ENCODE peak calls at places on chromosomes 11 and 22, in four cellular contexts. One of them, this sample, is unnamed.
A peak's percentile ranks its signal among the peaks of the same experiment; 100 is the strongest.

GRCh38 chr11:17353228-17354021 is 1.8 kb downstream of the NCR3LG1 start:
- DNase-seq in tibial nerve: no peak
- DNase-seq in suprapubic skin: peak; percentile 85
- DNase-seq in adrenal gland: peak; percentile 70
- DNase-seq in this sample: peak; percentile 43

GRCh38 chr11:69004411-69005182 is 8.4 kb downstream of the MRGPRF start:
- DNase-seq in tibial nerve: peak; percentile 7
- DNase-seq in suprapubic skin: peak; percentile 67
- DNase-seq in adrenal gland: no peak
- DNase-seq in this sample: peak; percentile 77

GRCh38 chr11:32402836-32403235 is 32.5 kb downstream of the WT1 start:
- DNase-seq in tibial nerve: no peak
- DNase-seq in suprapubic skin: no peak
- DNase-seq in adrenal gland: no peak
- DNase-seq in this sample: no peak

GRCh38 chr11:36628765-36629199 is 30.7 kb upstream of the RAG2 start:
- DNase-seq in tibial nerve: no peak
- DNase-seq in suprapubic skin: no peak
- DNase-seq in adrenal gland: no peak
- DNase-seq in this sample: no peak

GRCh38 chr11:68946416-68947090 is 34.2 kb downstream of the MRGPRD start:
- DNase-seq in tibial nerve: no peak
- DNase-seq in suprapubic skin: no peak
- DNase-seq in adrenal gland: no peak
- DNase-seq in this sample: no peak

GRCh38 chr22:43466710-43467109 is 54.9 kb downstream of the MPPED1 start:
- DNase-seq in tibial nerve: no peak
- DNase-seq in suprapubic skin: no peak
- DNase-seq in adrenal gland: no peak
- DNase-seq in this sample: no peak

GRCh38 chr11:63667993-63668392 is 3.2 kb downstream of the ATL3 start:
- DNase-seq in tibial nerve: no peak
- DNase-seq in suprapubic skin: no peak
- DNase-seq in adrenal gland: no peak
- DNase-seq in this sample: no peak

GRCh38 chr11:3121931-3122774 is 43.0 kb downstream of the OSBPL5 start:
- DNase-seq in tibial nerve: no peak
- DNase-seq in suprapubic skin: peak; percentile 78
- DNase-seq in adrenal gland: no peak
- DNase-seq in this sample: no peak

GRCh38 chr22:38346506-38346905 is 29.3 kb upstream of the CSNK1E start:
- DNase-seq in tibial nerve: no peak
- DNase-seq in suprapubic skin: peak; percentile 75
- DNase-seq in adrenal gland: peak; percentile 9
- DNase-seq in this sample: no peak

GRCh38 chr11:60170566-60170965 is 12.3 kb downstream of the MS4A6A start:
- DNase-seq in tibial nerve: no peak
- DNase-seq in suprapubic skin: no peak
- DNase-seq in adrenal gland: no peak
- DNase-seq in this sample: no peak

GRCh38 chr11:127018683-127019279 is 18.2 kb upstream of the KIRREL3 start:
- DNase-seq in tibial nerve: no peak
- DNase-seq in suprapubic skin: no peak
- DNase-seq in adrenal gland: no peak
- DNase-seq in this sample: no peak

GRCh38 chr11:13278620-13279486 is 1.3 kb downstream of the BMAL1 start:
- DNase-seq in tibial nerve: no peak
- DNase-seq in suprapubic skin: no peak
- DNase-seq in adrenal gland: no peak
- DNase-seq in this sample: no peak

GRCh38 chr11:95699631-95700470 is 89.7 kb downstream of the FAM76B start:
- DNase-seq in tibial nerve: no peak
- DNase-seq in suprapubic skin: no peak
- DNase-seq in adrenal gland: no peak
- DNase-seq in this sample: no peak

GRCh38 chr11:83008581-83008923 is 63.1 kb downstream of the RAB30 start:
- DNase-seq in tibial nerve: no peak
- DNase-seq in suprapubic skin: no peak
- DNase-seq in adrenal gland: no peak
- DNase-seq in this sample: no peak

GRCh38 chr11:2092956-2093412 is 46.2 kb downstream of the IGF2 start:
- DNase-seq in tibial nerve: no peak
- DNase-seq in suprapubic skin: peak; percentile 80
- DNase-seq in adrenal gland: no peak
- DNase-seq in this sample: peak; percentile 93
- TF ChIP-seq POLR2A in tibial nerve: no peak
- TF ChIP-seq POLR2A in suprapubic skin: no peak
- TF ChIP-seq POLR2A in adrenal gland: no peak
- TF ChIP-seq POLR2A in this sample: no peak

DNA sequence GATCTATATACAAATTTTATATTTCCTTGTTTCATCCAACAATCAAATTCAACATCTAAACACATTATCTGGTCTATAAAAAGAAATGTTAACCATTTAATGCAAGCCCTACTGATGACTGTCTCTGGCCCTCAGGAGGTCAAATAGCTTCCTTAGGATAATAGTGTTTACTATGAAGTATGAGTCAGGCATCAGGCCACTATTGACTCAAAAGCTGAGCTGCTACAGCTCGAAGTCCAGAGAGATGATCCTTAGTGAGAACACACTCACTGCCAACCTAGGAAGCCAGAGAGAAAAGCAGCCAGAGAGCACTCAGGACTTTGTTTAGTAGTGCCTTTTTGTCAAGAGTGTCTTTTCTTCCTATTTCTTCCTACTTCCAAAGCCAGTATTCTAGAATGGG is 171.8 kb downstream of the SOX6 start:
- DNase-seq in tibial nerve: no peak
- DNase-seq in suprapubic skin: no peak
- DNase-seq in adrenal gland: no peak
- DNase-seq in this sample: no peak
- H3K4me3 ChIP-seq in tibial nerve: no peak overlapping the region
- H3K4me3 ChIP-seq in suprapubic skin: no peak overlapping the region
- H3K4me3 ChIP-seq in adrenal gland: no peak overlapping the region
- H3K4me3 ChIP-seq in this sample: no peak overlapping the region

DNA sequence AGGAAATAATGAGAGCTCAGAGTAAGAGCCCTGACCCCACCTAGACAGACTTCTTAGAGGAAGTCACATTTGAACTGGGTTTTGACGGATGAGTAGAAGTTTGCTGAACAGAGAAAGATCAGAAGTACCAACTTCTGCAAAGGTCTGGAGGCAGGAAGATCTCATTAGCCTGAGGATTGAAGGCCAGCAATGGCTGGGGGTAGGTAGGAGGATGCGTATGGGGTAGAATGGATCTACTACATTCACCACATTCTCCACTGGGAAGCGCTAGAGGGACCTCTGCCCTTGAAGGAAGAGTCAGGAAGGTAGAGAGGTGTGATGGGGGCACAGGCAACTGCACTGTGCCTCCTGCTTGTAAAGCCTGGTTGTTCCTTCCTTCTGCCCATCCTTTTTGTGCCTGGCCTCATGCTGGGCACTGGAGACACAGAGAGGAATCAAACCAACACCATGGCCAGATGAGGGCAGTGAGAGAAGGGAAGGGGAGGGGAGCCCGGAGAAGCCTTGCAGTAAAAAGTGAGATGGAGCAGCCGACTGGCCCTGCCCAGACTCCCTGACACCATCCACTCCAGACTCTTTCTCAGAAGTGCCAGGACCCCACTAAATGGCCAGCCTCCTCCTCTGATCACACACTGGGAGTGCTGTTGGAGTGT is 4.9 kb downstream of the TPBGL start:
- DNase-seq in tibial nerve: no peak
- DNase-seq in suprapubic skin: peak; percentile 47
- DNase-seq in adrenal gland: no peak
- DNase-seq in this sample: peak; percentile 71
- TF ChIP-seq CTCF in tibial nerve: no peak
- TF ChIP-seq CTCF in suprapubic skin: no peak
- TF ChIP-seq CTCF in adrenal gland: no peak
- TF ChIP-seq CTCF in this sample: no peak

GRCh38 chr22:41939981-41940852 is 6.7 kb downstream of the CENPM start:
- DNase-seq in tibial nerve: no peak
- DNase-seq in suprapubic skin: no peak
- DNase-seq in adrenal gland: no peak
- DNase-seq in this sample: peak; percentile 90
- TF ChIP-seq POLR2A in tibial nerve: no peak
- TF ChIP-seq POLR2A in suprapubic skin: no peak
- TF ChIP-seq POLR2A in adrenal gland: no peak
- TF ChIP-seq POLR2A in this sample: no peak

GRCh38 chr11:118689852-118690552 is 10.6 kb upstream of the TREH start:
- DNase-seq in tibial nerve: peak; percentile 88
- DNase-seq in suprapubic skin: peak; percentile 94
- DNase-seq in adrenal gland: peak; percentile 97
- DNase-seq in this sample: peak; percentile 97
- H3K4me3 ChIP-seq in tibial nerve: peak overlapping the region; percentile 30
- H3K4me3 ChIP-seq in suprapubic skin: peak overlapping the region; percentile 45
- H3K4me3 ChIP-seq in adrenal gland: no peak overlapping the region
- H3K4me3 ChIP-seq in this sample: no peak overlapping the region

GRCh38 chr22:22929381-22930221 is 42.0 kb downstream of the IGLL5 start:
- DNase-seq in tibial nerve: no peak
- DNase-seq in suprapubic skin: no peak
- DNase-seq in adrenal gland: no peak
- DNase-seq in this sample: no peak
- TF ChIP-seq CTCF in tibial nerve: no peak
- TF ChIP-seq CTCF in suprapubic skin: no peak
- TF ChIP-seq CTCF in adrenal gland: no peak
- TF ChIP-seq CTCF in this sample: no peak

GRCh38 chr11:64692764-64693331 is 30.1 kb downstream of the NRXN2 start:
- DNase-seq in tibial nerve: no peak
- DNase-seq in suprapubic skin: no peak
- DNase-seq in adrenal gland: no peak
- DNase-seq in this sample: no peak
- TF ChIP-seq POLR2A in tibial nerve: no peak
- TF ChIP-seq POLR2A in suprapubic skin: no peak
- TF ChIP-seq POLR2A in adrenal gland: no peak
- TF ChIP-seq POLR2A in this sample: no peak